ENCODE peak calls at places on chromosomes 5 and 9, in six cellular contexts. L is NCI-H1694, C is vagina, J is posterior vena cava, T is ureter, A is NCI-H1092. Y is an unnamed sample.

GRCh38 chr5:80034962-80035821 is at the start of gene THBS4:
- DNase-seq in A (no peak), L (no peak), J (no peak), C (no peak), T (no peak), Y (no peak)

GRCh38 chr9:106799146-106799545 is 63.8 kb upstream of the ZNF462 start:
- DNase-seq in J (no peak), A (no peak), T (no peak), C (no peak), L (no peak), Y (no peak)

GRCh38 chr9:136282272-136282861 is 21.5 kb downstream of the CCDC187 start:
- DNase-seq in J (no peak), C (no peak), L (no peak), A (no peak), T (no peak), Y (no peak)

GRCh38 chr5:177486256-177486655 is 11.1 kb downstream of the PDLIM7 start:
- DNase-seq in C (no peak), J (no peak), L (no peak), T (no peak), A (no peak), Y (no peak)

GRCh38 chr5:123214193-123214592 is 125.2 kb downstream of the PRDM6 start:
- DNase-seq in J (no peak), C (no peak), T (no peak), L (no peak), A (no peak), Y (no peak)

GRCh38 chr5:1882337-1883119 is at the start of gene IRX4:
- DNase-seq in L (no peak), C (no peak), T (no peak), A (no peak), J (no peak), Y (no peak)

GRCh38 chr9:122057211-122057610 is 35.9 kb downstream of the TTLL11 start:
- DNase-seq in J (no peak), T (no peak), C (no peak), A (no peak), L (no peak), Y (no peak)

GRCh38 chr5:93299596-93300308 is 281.3 kb downstream of the NR2F1-AS1 start:
- DNase-seq in J (no peak), L (no peak), A (no peak), T (no peak), C (no peak), Y (no peak)

GRCh38 chr9:127224883-127225739 is 39.5 kb upstream of the GARNL3 start:
- DNase-seq in T (peak; percentile 98), C (no peak), L (peak; percentile 73), J (peak; percentile 99), A (peak; percentile 91), Y (peak; percentile 92)

GRCh38 chr9:69325409-69326212 is 596 bp downstream of the ENTREP1 start:
- DNase-seq in J (no peak), L (no peak), C (no peak), A (no peak), T (no peak), Y (peak; percentile 50)

GRCh38 chr9:18707078-18707477 is 233.1 kb downstream of the ADAMTSL1 start:
- DNase-seq in A (no peak), L (no peak), C (no peak), T (no peak), J (no peak), Y (no peak)

GRCh38 chr9:134378901-134379338 is 52.7 kb downstream of the RXRA start:
- DNase-seq in L (no peak), C (no peak), T (peak; percentile 92), A (no peak), J (no peak), Y (no peak)

GRCh38 chr5:43007911-43008368 is 32.2 kb downstream of the ANXA2R start:
- DNase-seq in C (no peak), L (peak; percentile 71), T (peak; percentile 65), A (peak; percentile 72), J (peak; percentile 91), Y (peak; percentile 89)

GRCh38 chr5:168693883-168694282 is 114.7 kb upstream of the PANK3 start:
- DNase-seq in C (no peak), T (no peak), A (no peak), J (peak; percentile 0), L (no peak), Y (no peak)

GRCh38 chr5:83353231-83353630 is 118.3 kb upstream of the VCAN start:
- DNase-seq in C (no peak), L (no peak), T (no peak), J (no peak), A (no peak), Y (no peak)

Y was measured in MM.1S.